ENCODE peak calls at places on chromosomes 7 and 10, in six cellular contexts. J, N, T, E, I and S are unnamed samples.

GRCh38 chr10:96672491-96673175 is 47.7 kb downstream of the PIK3AP1 start:
- DNase-seq in J (no peak), N (no peak), T (no peak), E (no peak), I (no peak), S (no peak)

GRCh38 chr10:73306171-73306708 is 52.4 kb downstream of the CFAP70 start:
- DNase-seq in J (no peak), N (no peak), T (no peak), E (no peak), I (no peak), S (no peak)

GRCh38 chr7:3910041-3910440 is 609.0 kb downstream of the SDK1 start:
- DNase-seq in J (no peak), N (no peak), T (no peak), E (no peak), I (no peak), S (no peak)

GRCh38 chr10:52652431-52653220 is 120.0 kb downstream of the MBL2 start:
- DNase-seq in J (no peak), N (no peak), T (no peak), E (no peak), I (no peak), S (no peak)

GRCh38 chr10:110327262-110327914 is 22.7 kb upstream of the SMNDC1 start:
- DNase-seq in J (no peak), N (peak), T (no peak), E (no peak), I (no peak), S (no peak)

GRCh38 chr10:20276127-20276979 is 460.1 kb downstream of the PLXDC2 start:
- DNase-seq in J (no peak), N (no peak), T (no peak), E (no peak), I (no peak), S (no peak)

GRCh38 chr10:132526676-132527075 is 10.9 kb upstream of the INPP5A start:
- DNase-seq in J (no peak), N (no peak), T (no peak), E (no peak), I (no peak), S (no peak)

GRCh38 chr7:44177570-44178131 is 11.6 kb downstream of the GCK start:
- DNase-seq in J (peak), N (peak), T (no peak), E (no peak), I (no peak), S (no peak)

GRCh38 chr7:100801833-100802568 is 25.3 kb downstream of the EPHB4 start:
- DNase-seq in J (peak), N (peak), T (no peak), E (peak), I (no peak), S (no peak)

GRCh38 chr7:157318015-157318706 is 18.6 kb upstream of the DNAJB6 start:
- DNase-seq in J (peak), N (no peak), T (peak), E (no peak), I (peak), S (no peak)

GRCh38 chr7:88042157-88042556 is 108.1 kb downstream of the ADAM22 start:
- DNase-seq in J (no peak), N (no peak), T (no peak), E (no peak), I (no peak), S (no peak)

GRCh38 chr10:33901166-33901565 is 566.7 kb upstream of the NRP1 start:
- DNase-seq in J (peak), N (no peak), T (no peak), E (no peak), I (no peak), S (no peak)

GRCh38 chr7:55507743-55508142 is 64.6 kb downstream of the VOPP1 start:
- DNase-seq in J (no peak), N (no peak), T (no peak), E (no peak), I (no peak), S (no peak)

GRCh38 chr10:82778908-82779307 is 903.9 kb downstream of the NRG3 start:
- DNase-seq in J (no peak), N (no peak), T (no peak), E (no peak), I (no peak), S (no peak)

GRCh38 chr7:121081327-121081936 is 92.9 kb downstream of the CPED1 start:
- DNase-seq in J (peak), N (no peak), T (no peak), E (peak), I (peak), S (no peak)

GRCh38 chr10:95741807-95742528 is 14.0 kb upstream of the ENTPD1 start:
- DNase-seq in J (peak), N (no peak), T (peak), E (peak), I (peak), S (peak)

GRCh38 chr10:73060738-73061635 is 35.7 kb downstream of the P4HA1 start:
- DNase-seq in J (peak), N (no peak), T (no peak), E (peak), I (peak), S (no peak)

GRCh38 chr7:42932861-42933591 is 850 bp downstream of the MRPL32 start:
- DNase-seq in J (peak), N (no peak), T (no peak), E (no peak), I (no peak), S (no peak)

GRCh38 chr7:100407285-100408180 is 21.0 kb downstream of the ZCWPW1 start:
- DNase-seq in J (peak), N (peak), T (peak), E (peak), I (peak), S (peak)

GRCh38 chr10:109914966-109915365 is 8.3 kb downstream of the XPNPEP1 start:
- DNase-seq in J (peak), N (peak), T (peak), E (no peak), I (no peak), S (no peak)

GRCh38 chr7:26423436-26423835 is 131.8 kb downstream of the SNX10 start:
- DNase-seq in J (no peak), N (no peak), T (no peak), E (no peak), I (no peak), S (no peak)

GRCh38 chr10:93224005-93224779 is 150.5 kb downstream of the CYP26A1 start:
- DNase-seq in J (no peak), N (no peak), T (no peak), E (no peak), I (no peak), S (no peak)

GRCh38 chr7:30447466-30447865 is 31.1 kb downstream of the NOD1 start:
- DNase-seq in J (no peak), N (no peak), T (no peak), E (no peak), I (no peak), S (no peak)

GRCh38 chr7:128063025-128063560 is 31.9 kb upstream of the LRRC4 start:
- DNase-seq in J (peak), N (no peak), T (no peak), E (no peak), I (no peak), S (no peak)

GRCh38 chr10:123585477-123586445 is 80.4 kb upstream of the GPR26 start:
- DNase-seq in J (no peak), N (no peak), T (no peak), E (no peak), I (no peak), S (no peak)

GRCh38 chr7:84446991-84447480 is 252.4 kb upstream of the SEMA3A start:
- DNase-seq in J (no peak), N (no peak), T (no peak), E (no peak), I (no peak), S (no peak)

GRCh38 chr10:71213761-71214440 is 1.5 kb downstream of the UNC5B start:
- DNase-seq in J (peak), N (peak), T (no peak), E (no peak), I (peak), S (no peak)

GRCh38 chr7:21370283-21370982 is 57.5 kb upstream of the SP4 start:
- DNase-seq in J (no peak), N (no peak), T (peak), E (no peak), I (no peak), S (no peak)

GRCh38 chr10:200405-200804 is 65.2 kb downstream of the ZMYND11 start:
- DNase-seq in J (peak), N (no peak), T (no peak), E (no peak), I (no peak), S (no peak)

GRCh38 chr7:40843338-40844026 is 708.7 kb downstream of the SUGCT start:
- DNase-seq in J (no peak), N (no peak), T (no peak), E (no peak), I (no peak), S (no peak)

GRCh38 chr7:131029002-131029401 is 295.0 kb upstream of the KLF14 start:
- DNase-seq in J (no peak), N (no peak), T (no peak), E (no peak), I (no peak), S (no peak)

GRCh38 chr7:15555385-15555859 is 6.4 kb downstream of the AGMO start:
- DNase-seq in J (peak), N (no peak), T (no peak), E (no peak), I (no peak), S (no peak)

GRCh38 chr10:8568401-8568800 is 513.9 kb downstream of the GATA3 start:
- DNase-seq in J (no peak), N (no peak), T (no peak), E (no peak), I (no peak), S (no peak)

GRCh38 chr10:110304394-110304779 is 333 bp downstream of the SMNDC1 start:
- DNase-seq in J (no peak), N (no peak), T (no peak), E (no peak), I (no peak), S (peak)

GRCh38 chr10:90642136-90642535 is 215.7 kb downstream of the HTR7 start:
- DNase-seq in J (peak), N (no peak), T (no peak), E (no peak), I (no peak), S (no peak)

GRCh38 chr10:90289037-90289436 is 568.8 kb downstream of the HTR7 start:
- DNase-seq in J (peak), N (no peak), T (no peak), E (no peak), I (no peak), S (no peak)

GRCh38 chr10:74035324-74035723 is 37.4 kb downstream of the VCL start:
- DNase-seq in J (peak), N (no peak), T (no peak), E (no peak), I (no peak), S (no peak)

GRCh38 chr10:48705407-48705938 is 20.8 kb downstream of the WDFY4 start:
- DNase-seq in J (no peak), N (no peak), T (no peak), E (no peak), I (no peak), S (no peak)

GRCh38 chr7:2281556-2281955 is 32.7 kb downstream of the SNX8 start:
- DNase-seq in J (peak), N (no peak), T (no peak), E (peak), I (no peak), S (no peak)

GRCh38 chr10:101130984-101131961 is at the start of gene TLX1:
- DNase-seq in J (no peak), N (no peak), T (no peak), E (peak), I (no peak), S (peak)
- TF ChIP-seq CTCF in J (no peak), N (no peak), T (no peak), E (no peak), I (no peak), S (no peak)

GRCh38 chr7:91031757-91032156 is 232.5 kb upstream of the FZD1 start:
- DNase-seq in J (no peak), N (no peak), T (no peak), E (no peak), I (no peak), S (no peak)
- TF ChIP-seq CTCF in J (no peak), N (no peak), T (no peak), E (no peak), I (no peak), S (no peak)

DNA sequence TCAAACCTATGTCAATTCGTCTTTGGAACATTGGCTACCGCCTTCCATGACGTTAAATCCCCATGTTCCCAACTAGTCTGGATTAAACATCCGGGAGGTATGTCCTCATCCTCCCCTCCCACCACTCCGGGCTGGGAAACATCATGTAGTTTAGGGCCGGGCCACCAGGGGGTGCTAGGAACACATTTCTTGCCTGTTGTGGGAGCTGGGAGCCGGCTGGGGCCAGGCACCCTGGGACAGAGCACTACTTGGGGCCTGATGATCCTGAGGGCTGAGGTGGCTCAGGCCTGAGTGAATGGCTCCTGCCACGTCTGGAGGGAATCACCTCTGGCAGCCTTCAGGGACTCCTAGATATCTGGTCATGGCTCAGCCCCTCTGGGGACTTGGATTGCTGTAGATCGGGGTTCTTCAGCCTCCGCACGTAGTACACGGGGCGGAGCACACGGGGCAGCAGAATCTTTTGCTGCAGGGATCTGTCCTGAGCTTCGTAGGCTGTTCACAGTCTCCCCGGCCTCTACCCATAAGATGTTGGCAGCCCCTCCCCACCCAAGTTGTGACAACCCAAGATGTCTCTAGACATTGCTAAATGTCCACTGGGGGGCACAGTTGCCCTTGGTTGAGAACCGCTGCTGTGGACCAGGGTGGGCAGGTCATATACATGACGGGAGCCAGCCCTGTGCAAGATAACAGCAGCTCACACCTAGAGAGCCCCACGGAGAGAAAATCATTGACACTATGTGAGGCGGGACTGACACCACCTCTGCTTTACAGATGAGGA is 141.2 kb upstream of the ZNF716 start:
- DNase-seq in J (no peak), N (peak), T (peak), E (peak), I (no peak), S (no peak)
- TF ChIP-seq CTCF in J (no peak), N (peak), T (peak), E (no peak), I (no peak), S (no peak)

GRCh38 chr10:44513592-44513991 is 128.7 kb upstream of the CXCL12 start:
- DNase-seq in J (peak), N (no peak), T (no peak), E (peak), I (no peak), S (no peak)
- TF ChIP-seq CTCF in J (peak), N (no peak), T (no peak), E (peak), I (no peak), S (no peak)

DNA sequence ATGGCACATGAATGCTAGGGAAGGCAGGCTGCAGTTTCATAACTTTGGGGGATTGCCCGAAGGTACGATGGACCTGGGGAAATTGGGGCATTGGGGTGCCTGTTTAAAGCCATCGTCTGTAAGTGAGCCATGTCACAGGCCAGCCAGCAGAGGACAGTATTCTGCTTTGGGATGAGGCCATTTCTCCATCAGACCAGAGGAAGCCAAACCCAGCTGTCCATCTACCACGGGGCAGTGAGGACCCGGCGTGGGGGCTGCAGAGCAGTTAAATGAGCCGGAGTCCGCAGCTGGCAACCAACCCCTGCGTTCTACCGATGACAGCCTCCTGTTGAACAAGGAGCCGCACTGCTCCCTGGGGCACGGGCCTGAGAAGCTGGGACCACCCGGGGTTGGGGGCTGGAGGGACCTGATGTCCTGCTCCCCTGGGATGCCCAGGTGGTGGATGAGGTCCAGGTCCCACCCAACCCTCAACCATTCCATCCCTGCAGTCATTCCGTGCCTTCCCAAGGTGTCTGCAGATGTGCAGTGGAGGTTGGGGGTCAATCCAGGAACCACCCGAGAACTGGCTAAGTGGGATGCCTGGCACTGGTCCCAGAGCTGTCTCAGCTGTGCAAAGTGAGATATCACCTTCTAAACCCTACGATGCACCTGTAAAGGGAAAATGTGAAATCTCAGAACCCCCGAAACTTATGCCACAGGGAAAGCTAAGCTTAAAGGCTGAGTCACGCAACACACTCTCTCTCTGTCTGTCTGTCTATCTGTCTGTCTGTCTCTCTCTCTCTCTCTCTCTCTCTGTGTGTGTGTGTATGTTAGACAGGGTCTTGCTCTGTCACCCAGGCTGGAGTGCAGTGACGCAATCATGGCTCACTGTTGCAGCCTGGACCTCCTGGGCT is 12.1 kb upstream of the RHBDD2 start:
- DNase-seq in J (peak), N (peak), T (peak), E (peak), I (peak), S (peak)
- TF ChIP-seq CTCF in J (peak), N (peak), T (peak), E (peak), I (peak), S (peak)